ENCODE peak calls at places on chromosomes 12 and 14, in ten cellular contexts. V is fibroblast of pulmonary artery, R is fibroblast of the aortic adventitia, C is astrocyte of the spinal cord, T is AG04450, K is choroid plexus epithelial cell, H is osteoblast, S is kidney epithelial cell, Q is fibroblast of lung, G is kidney. Y is an unnamed sample.

GRCh38 chr14:102221026-102221425 is 81.3 kb downstream of the WDR20 start:
- DNase-seq in V (peak), R (no peak), C (no peak), T (no peak), K (no peak), H (peak), S (no peak), Q (peak), G (peak), Y (no peak)

GRCh38 chr14:78170203-78170602 is at the start of gene NRXN3:
- DNase-seq in V (no peak), R (no peak), C (no peak), T (no peak), K (peak), H (peak), S (no peak), Q (peak), G (no peak), Y (no peak)

GRCh38 chr12:98320026-98320425 is 195.4 kb upstream of the TMPO start:
- DNase-seq in V (no peak), R (no peak), C (peak), T (no peak), K (peak), H (no peak), S (no peak), Q (peak), G (no peak), Y (no peak)

GRCh38 chr12:51122844-51123243 is 39.4 kb upstream of the CSRNP2 start:
- DNase-seq in V (no peak), R (no peak), C (no peak), T (no peak), K (peak), H (no peak), S (peak), Q (peak), G (no peak), Y (no peak)

GRCh38 chr12:30884804-30885203 is 41.7 kb upstream of the TSPAN11 start:
- DNase-seq in V (no peak), R (no peak), C (no peak), T (no peak), K (no peak), H (no peak), S (no peak), Q (no peak), G (no peak), Y (no peak)

GRCh38 chr12:40473979-40474378 is 218.3 kb upstream of the CNTN1 start:
- DNase-seq in V (no peak), R (no peak), C (no peak), T (no peak), K (no peak), H (no peak), S (no peak), Q (no peak), G (no peak), Y (no peak)

GRCh38 chr12:3251691-3252090 is 174.5 kb downstream of the TSPAN9 start:
- DNase-seq in V (no peak), R (no peak), C (no peak), T (no peak), K (no peak), H (no peak), S (no peak), Q (no peak), G (no peak), Y (no peak)

GRCh38 chr12:45290218-45290609 is 74.3 kb downstream of the ANO6 start:
- DNase-seq in V (peak), R (peak), C (peak), T (peak), K (peak), H (no peak), S (peak), Q (peak), G (no peak), Y (peak)

GRCh38 chr12:83664650-83665049 is 977.9 kb downstream of the TMTC2 start:
- DNase-seq in V (no peak), R (no peak), C (no peak), T (no peak), K (no peak), H (no peak), S (no peak), Q (no peak), G (no peak), Y (no peak)

GRCh38 chr12:52832451-52832850 is 1.7 kb downstream of the KRT79 start:
- DNase-seq in V (no peak), R (no peak), C (no peak), T (no peak), K (no peak), H (no peak), S (no peak), Q (no peak), G (no peak), Y (no peak)

GRCh38 chr12:58046281-58046680 is 104.9 kb downstream of the ATP23 start:
- DNase-seq in V (no peak), R (no peak), C (no peak), T (no peak), K (peak), H (no peak), S (no peak), Q (no peak), G (no peak), Y (no peak)

GRCh38 chr14:21264025-21264801 is 5.0 kb downstream of the HNRNPC start:
- DNase-seq in V (peak), R (peak), C (peak), T (peak), K (peak), H (peak), S (peak), Q (peak), G (no peak), Y (peak)

GRCh38 chr12:129489277-129489676 is 414.5 kb downstream of the TMEM132D start:
- DNase-seq in V (no peak), R (no peak), C (no peak), T (no peak), K (no peak), H (no peak), S (no peak), Q (no peak), G (no peak), Y (no peak)

DNA sequence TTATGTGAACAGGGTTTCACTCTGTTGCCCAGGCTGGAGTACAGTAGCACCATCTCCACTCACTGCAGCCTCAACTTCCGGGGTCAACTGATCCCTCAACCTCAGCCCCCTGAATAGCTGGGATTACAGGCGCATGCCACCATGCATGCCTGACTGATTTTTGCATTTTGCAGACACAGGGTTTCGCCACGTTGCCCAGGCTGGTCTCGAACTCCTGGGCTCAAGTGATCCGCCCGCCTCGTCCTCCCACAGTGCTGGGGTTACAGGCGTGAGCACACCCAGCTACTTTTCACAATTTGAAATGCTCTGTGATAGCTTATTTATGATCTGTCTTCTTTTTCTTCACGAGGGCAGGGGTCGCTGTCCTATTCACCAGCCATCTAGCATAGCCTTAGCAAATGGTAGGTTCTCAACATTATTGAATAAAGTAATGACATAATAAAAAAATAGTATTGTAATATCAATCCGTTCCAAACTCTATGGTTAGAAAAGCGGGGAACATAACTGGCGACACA is 484 bp upstream of the DDX47 start:
- DNase-seq in V (no peak), R (no peak), C (no peak), T (no peak), K (no peak), H (no peak), S (no peak), Q (no peak), G (no peak), Y (no peak)
- TF ChIP-seq CTCF in V (no peak), R (no peak), C (no peak), T (no peak), K (no peak), H (no peak), S (no peak), Q (no peak), G (no peak), Y (no peak)

GRCh38 chr14:103624860-103625259 is 4.2 kb upstream of the KLC1 start:
- DNase-seq in V (peak), R (peak), C (peak), T (no peak), K (no peak), H (peak), S (peak), Q (peak), G (peak), Y (no peak)
- H3K4me3 ChIP-seq in V (no peak), R (no peak), C (no peak), T (no peak), K (no peak), H (peak), S (no peak), Q (no peak), G (no peak), Y (no peak)

DNA sequence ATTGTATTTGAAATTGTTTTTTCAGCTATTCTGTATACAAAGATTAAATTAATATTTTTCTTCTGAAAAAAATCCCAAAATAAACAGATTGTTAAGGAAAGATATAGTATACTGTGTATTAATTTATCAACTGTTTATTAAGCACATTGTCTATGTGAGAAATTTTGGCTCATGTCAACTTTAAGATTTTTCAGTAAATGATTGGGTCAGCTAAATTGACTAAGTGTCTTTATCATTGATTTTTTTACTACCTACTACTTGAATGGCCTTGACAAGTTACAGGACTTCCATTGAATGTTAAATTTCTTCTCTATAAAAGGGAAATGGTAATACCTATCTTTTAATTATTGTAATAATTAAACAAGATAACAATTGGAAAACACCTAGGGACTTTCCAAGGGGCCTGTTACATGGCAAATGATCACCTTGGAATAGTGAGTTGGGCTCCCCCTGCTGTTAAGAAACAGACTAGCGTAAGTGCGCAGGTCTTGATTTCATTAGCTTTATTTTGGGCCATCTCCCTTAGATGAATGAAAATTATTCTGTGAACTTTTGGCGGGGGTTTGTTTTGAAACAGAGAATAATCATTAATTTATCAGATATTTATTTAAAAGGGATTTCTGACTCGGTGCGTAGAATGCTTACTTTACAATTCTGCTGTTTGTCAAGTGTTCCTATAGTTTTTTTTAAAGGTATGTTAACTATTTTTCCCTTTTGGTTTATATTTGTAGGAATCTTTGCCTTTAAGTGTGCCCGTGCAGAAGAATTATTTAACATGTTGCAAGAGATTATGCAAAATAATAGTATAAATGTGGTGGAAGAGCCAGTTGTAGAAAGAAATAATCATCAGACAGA is 14.5 kb upstream of the CCT2 start:
- DNase-seq in V (peak), R (peak), C (peak), T (no peak), K (peak), H (no peak), S (no peak), Q (peak), G (no peak), Y (no peak)
- TF ChIP-seq CTCF in V (peak), R (peak), C (peak), T (peak), K (peak), H (peak), S (peak), Q (peak), G (peak), Y (peak)

GRCh38 chr12:29317556-29318363 is 63.2 kb downstream of the ERGIC2 start:
- DNase-seq in V (peak), R (peak), C (peak), T (no peak), K (peak), H (no peak), S (peak), Q (peak), G (no peak), Y (no peak)
- H3K4me3 ChIP-seq in V (no peak), R (no peak), C (no peak), T (no peak), K (no peak), H (no peak), S (no peak), Q (no peak), G (no peak), Y (no peak)

GRCh38 chr12:19138551-19139344 is 9.2 kb downstream of the PLEKHA5 start:
- DNase-seq in V (no peak), R (no peak), C (peak), T (no peak), K (peak), H (no peak), S (no peak), Q (peak), G (no peak), Y (no peak)

GRCh38 chr12:19144287-19144686 is 14.8 kb downstream of the PLEKHA5 start:
- DNase-seq in V (peak), R (no peak), C (no peak), T (no peak), K (no peak), H (no peak), S (no peak), Q (no peak), G (no peak), Y (no peak)

GRCh38 chr12:19139795-19140194 is 10.3 kb downstream of the PLEKHA5 start:
- DNase-seq in V (no peak), R (no peak), C (no peak), T (no peak), K (peak), H (no peak), S (no peak), Q (peak), G (no peak), Y (no peak)

GRCh38 chr12:19142499-19142898 is 13.0 kb downstream of the PLEKHA5 start:
- DNase-seq in V (no peak), R (no peak), C (no peak), T (no peak), K (no peak), H (no peak), S (no peak), Q (no peak), G (no peak), Y (no peak)

DNA sequence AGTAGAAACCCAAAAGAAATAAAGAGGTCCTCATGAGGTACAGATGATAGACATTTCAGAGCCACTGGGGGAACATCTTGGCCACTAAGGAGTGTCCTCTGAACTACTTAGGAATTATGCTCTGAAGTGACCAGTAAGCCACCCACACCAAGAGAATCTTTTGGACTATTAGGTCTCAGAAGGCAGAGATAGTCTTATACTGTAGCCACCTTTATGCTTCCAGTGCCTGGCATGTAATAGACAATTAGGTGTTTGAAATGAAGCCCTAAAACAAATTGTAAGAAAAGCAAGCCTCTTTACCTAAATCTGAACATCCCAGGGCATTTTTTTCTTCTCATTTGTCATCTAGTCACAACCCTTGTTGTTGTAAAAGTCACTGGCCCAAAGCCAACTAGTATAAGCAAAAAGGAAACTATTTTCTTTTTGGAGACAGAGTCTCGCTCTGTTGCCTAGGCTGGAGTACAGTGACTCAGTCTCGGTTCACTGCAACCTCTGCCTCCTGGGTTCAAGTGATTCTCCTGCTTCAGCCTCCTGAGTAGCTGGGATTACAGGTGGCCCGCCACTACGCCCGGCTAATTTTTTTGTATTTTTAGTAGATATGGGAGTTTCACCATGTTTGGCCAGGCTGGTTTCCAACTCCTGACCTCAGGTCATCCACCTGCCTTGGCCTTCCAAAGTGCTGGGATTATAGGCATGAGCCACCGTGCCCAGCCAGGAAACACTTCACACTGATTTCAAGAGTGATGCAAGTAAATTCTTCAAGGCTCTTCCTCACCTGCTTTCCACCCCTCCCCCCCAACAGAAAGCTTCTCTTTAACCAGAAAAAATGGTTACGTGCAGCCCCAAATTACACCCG is 11.1 kb downstream of the PLEKHA5 start:
- DNase-seq in V (peak), R (no peak), C (no peak), T (no peak), K (peak), H (no peak), S (no peak), Q (peak), G (peak), Y (no peak)
- TF ChIP-seq CTCF in V (no peak), R (no peak), C (no peak), T (no peak), K (no peak), H (no peak), S (no peak), Q (no peak), G (no peak), Y (no peak)

GRCh38 chr12:106107566-106107965 is 31.2 kb downstream of the NUAK1 start:
- DNase-seq in V (peak), R (no peak), C (peak), T (no peak), K (peak), H (peak), S (no peak), Q (peak), G (no peak), Y (no peak)
- H3K4me3 ChIP-seq in V (no peak), R (no peak), C (no peak), T (no peak), K (no peak), H (no peak), S (no peak), Q (no peak), G (no peak), Y (no peak)

GRCh38 chr14:64137657-64138290 is 156.4 kb downstream of the ESR2 start:
- DNase-seq in V (peak), R (peak), C (no peak), T (no peak), K (peak), H (no peak), S (no peak), Q (no peak), G (no peak), Y (no peak)
- TF ChIP-seq CTCF in V (peak), R (no peak), C (peak), T (peak), K (peak), H (peak), S (peak), Q (peak), G (no peak), Y (peak)

GRCh38 chr12:11768233-11768965 is 118.9 kb downstream of the ETV6 start:
- DNase-seq in V (no peak), R (no peak), C (no peak), T (no peak), K (no peak), H (no peak), S (no peak), Q (no peak), G (no peak), Y (no peak)

GRCh38 chr12:11763760-11764520 is 114.5 kb downstream of the ETV6 start:
- DNase-seq in V (peak), R (peak), C (peak), T (peak), K (peak), H (no peak), S (peak), Q (peak), G (no peak), Y (peak)

GRCh38 chr12:11765421-11765816 is 115.9 kb downstream of the ETV6 start:
- DNase-seq in V (no peak), R (peak), C (peak), T (no peak), K (no peak), H (no peak), S (no peak), Q (peak), G (no peak), Y (no peak)

GRCh38 chr12:11767029-11767724 is 117.7 kb downstream of the ETV6 start:
- DNase-seq in V (no peak), R (no peak), C (no peak), T (no peak), K (no peak), H (no peak), S (no peak), Q (no peak), G (no peak), Y (no peak)

DNA sequence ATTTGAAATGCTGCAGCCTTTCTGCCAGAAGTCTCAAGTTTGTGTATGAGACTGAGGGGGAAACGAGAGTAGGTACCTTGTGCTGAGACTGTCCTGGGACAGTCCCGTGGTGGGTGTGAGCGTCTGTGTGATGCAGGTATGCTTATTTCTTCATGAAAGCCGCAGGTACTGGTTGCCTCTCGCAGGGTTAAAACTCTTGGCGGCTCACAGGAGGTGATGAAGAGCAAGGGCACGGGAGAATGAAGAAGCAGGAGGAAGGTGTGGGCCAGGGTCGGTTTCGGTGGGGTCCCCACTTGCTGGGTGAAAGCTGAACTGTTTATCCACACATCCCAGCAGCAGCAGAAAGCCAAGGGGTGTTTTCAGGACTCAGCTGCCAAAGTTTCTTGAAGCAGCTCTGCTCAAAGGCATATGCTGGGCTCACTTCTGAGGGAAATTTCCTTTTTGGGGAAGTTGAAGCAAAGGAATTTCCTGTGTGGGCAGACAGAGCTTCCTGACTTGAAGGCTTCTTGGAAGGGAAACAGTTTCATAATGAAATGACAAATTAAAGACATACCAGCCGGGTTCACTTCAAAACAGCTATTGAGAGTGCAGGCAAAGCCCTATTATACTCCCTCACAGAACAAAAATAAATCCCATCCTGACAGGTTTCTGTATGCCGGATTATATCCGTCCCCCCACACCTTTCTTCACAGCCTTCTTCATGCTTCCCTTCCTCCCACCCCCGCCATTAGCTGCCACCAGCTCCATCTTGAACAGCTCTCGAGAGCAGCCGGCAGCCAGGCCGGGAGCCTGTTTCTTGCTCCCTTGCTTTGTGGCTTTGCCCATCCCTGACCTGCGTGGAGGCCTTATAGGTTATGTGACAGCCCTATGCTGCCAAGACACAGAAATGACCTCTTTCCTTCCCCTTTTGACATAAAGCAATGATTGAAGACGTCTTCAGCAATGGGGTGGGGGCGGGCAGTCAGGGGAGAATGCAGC is 116.6 kb downstream of the ETV6 start:
- DNase-seq in V (peak), R (peak), C (peak), T (peak), K (peak), H (peak), S (no peak), Q (peak), G (peak), Y (no peak)
- H3K4me3 ChIP-seq in V (no peak), R (peak), C (no peak), T (no peak), K (no peak), H (no peak), S (no peak), Q (no peak), G (no peak), Y (no peak)